ENCODE peak calls at places on chromosome 16, in ten cellular contexts. W, A, L, H, B, U, M, R, D and V are unnamed samples. For H3K4me1, the result is how much of the 10 kb centered on the place peaks cover.

GRCh38 chr16:23274968-23275367 is 27.1 kb upstream of the SCNN1B start:
- DNase-seq in W (no peak), A (no peak), L (no peak), H (no peak), B (no peak), U (no peak), M (no peak), R (no peak), D (peak), V (no peak)

GRCh38 chr16:28321700-28322411 is 29.5 kb downstream of the SBK1 start:
- DNase-seq in W (peak), A (no peak), L (no peak), H (no peak), B (peak), U (no peak), M (peak), R (peak), D (peak), V (peak)

GRCh38 chr16:57091990-57092785 is at the start of gene CPNE2:
- DNase-seq in W (peak), A (no peak), L (peak), H (peak), B (peak), U (peak), M (peak), R (peak), D (peak), V (peak)

GRCh38 chr16:67959520-67959919 is 8.9 kb downstream of the SLC12A4 start:
- DNase-seq in W (peak), A (no peak), L (peak), H (no peak), B (peak), U (peak), M (no peak), R (peak), D (peak), V (peak)

GRCh38 chr16:71721066-71721740 is 3.3 kb downstream of the PHLPP2 start:
- DNase-seq in W (no peak), A (no peak), L (no peak), H (no peak), B (no peak), U (no peak), M (no peak), R (no peak), D (no peak), V (no peak)

GRCh38 chr16:80341242-80341641 is 199.6 kb upstream of the DYNLRB2 start:
- DNase-seq in W (no peak), A (no peak), L (no peak), H (no peak), B (no peak), U (no peak), M (no peak), R (no peak), D (no peak), V (no peak)

GRCh38 chr16:50265260-50265659 is 1.1 kb upstream of the ADCY7 start:
- DNase-seq in W (peak), A (no peak), L (peak), H (peak), B (no peak), U (peak), M (no peak), R (peak), D (peak), V (no peak)

GRCh38 chr16:85935957-85936760 is 37.2 kb downstream of the IRF8 start:
- DNase-seq in W (no peak), A (no peak), L (no peak), H (no peak), B (no peak), U (no peak), M (no peak), R (no peak), D (no peak), V (no peak)

GRCh38 chr16:23107878-23108277 is 41.4 kb downstream of the USP31 start:
- DNase-seq in W (no peak), A (no peak), L (no peak), H (no peak), B (no peak), U (no peak), M (peak), R (no peak), D (no peak), V (no peak)

GRCh38 chr16:83954577-83955016 is 1.6 kb downstream of the OSGIN1 start:
- DNase-seq in W (peak), A (no peak), L (peak), H (peak), B (peak), U (peak), M (no peak), R (peak), D (no peak), V (peak)

GRCh38 chr16:77585852-77586251 is 136.5 kb upstream of the NUDT7 start:
- DNase-seq in W (peak), A (no peak), L (no peak), H (no peak), B (no peak), U (no peak), M (peak), R (no peak), D (no peak), V (no peak)

GRCh38 chr16:3730161-3731125 is 13.1 kb upstream of the TRAP1 start:
- DNase-seq in W (no peak), A (no peak), L (no peak), H (no peak), B (no peak), U (no peak), M (no peak), R (no peak), D (no peak), V (no peak)
- H3K4me3 ChIP-seq in W (no peak), A (no peak), L (no peak), H (no peak), B (no peak), U (no peak), M (no peak), R (no peak), D (no peak), V (no peak)

GRCh38 chr16:5790512-5790911 is 692.9 kb upstream of the EEF2KMT start:
- DNase-seq in W (no peak), A (no peak), L (no peak), H (no peak), B (no peak), U (no peak), M (no peak), R (no peak), D (no peak), V (no peak)

GRCh38 chr16:5791011-5791410 is 693.4 kb upstream of the EEF2KMT start:
- DNase-seq in W (no peak), A (no peak), L (no peak), H (no peak), B (no peak), U (no peak), M (no peak), R (no peak), D (no peak), V (no peak)

GRCh38 chr16:5793556-5793955 is 696.0 kb upstream of the EEF2KMT start:
- DNase-seq in W (no peak), A (no peak), L (no peak), H (no peak), B (no peak), U (no peak), M (no peak), R (no peak), D (no peak), V (no peak)
- H3K4me1 ChIP-seq in W (under half), A (under half), L (under half), H (under half), B (under half), U (under half), M (under half), R (under half), D (under half), V (under half)

GRCh38 chr16:29807426-29808218 is 1.3 kb downstream of the MAZ start:
- DNase-seq in W (peak), A (no peak), L (peak), H (peak), B (peak), U (peak), M (peak), R (peak), D (peak), V (peak)
- TF ChIP-seq POLR2A in W (no peak), A (no peak), L (peak), H (no peak), B (peak), U (peak), M (peak), R (peak), D (peak), V (no peak)

GRCh38 chr16:87552772-87553171 is 49.5 kb upstream of the JPH3 start:
- DNase-seq in W (no peak), A (no peak), L (no peak), H (no peak), B (no peak), U (no peak), M (no peak), R (no peak), D (no peak), V (no peak)
- H3K4me3 ChIP-seq in W (no peak), A (no peak), L (no peak), H (no peak), B (no peak), U (no peak), M (no peak), R (no peak), D (no peak), V (no peak)

DNA sequence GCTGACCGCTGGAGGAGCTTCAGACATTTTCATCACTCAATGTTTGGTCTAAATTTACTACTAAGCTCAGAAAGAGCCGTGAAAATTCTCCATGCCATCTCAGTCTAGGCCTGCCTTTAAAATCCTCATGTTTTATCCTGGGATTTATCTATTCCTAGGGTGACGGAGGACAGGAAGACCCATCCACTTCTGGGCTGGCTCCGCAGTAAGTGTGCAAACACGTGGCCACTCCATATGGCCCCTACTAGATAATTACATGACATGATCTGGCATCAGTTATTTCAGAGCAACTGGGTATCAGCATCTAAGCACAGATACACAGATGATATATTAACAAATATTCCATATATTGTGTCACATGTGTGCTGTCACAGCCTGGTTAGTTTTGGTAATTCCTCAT is 77.8 kb upstream of the HS3ST4 start:
- DNase-seq in W (no peak), A (no peak), L (no peak), H (no peak), B (no peak), U (no peak), M (no peak), R (no peak), D (no peak), V (no peak)
- H3K4me1 ChIP-seq in W (under half), A (under half), L (under half), H (under half), B (under half), U (under half), M (under half), R (under half), D (under half), V (under half)